ENCODE peak calls at places on chromosomes 11 and 22, in four cellular contexts. A is uterus, E is kidney epithelial cell, Z is mesendoderm. Q is an unnamed sample.

GRCh38 chr11:90148900-90149299 is 14.4 kb downstream of the NAALAD2 start:
- DNase-seq in A (no peak), E (no peak), Z (no peak), Q (no peak)

GRCh38 chr22:19691007-19691720 is 23.1 kb upstream of the SEPTIN5 start:
- DNase-seq in A (no peak), E (no peak), Z (no peak), Q (no peak)

GRCh38 chr11:95242990-95243590 is 12.1 kb upstream of the SESN3 start:
- DNase-seq in A (no peak), E (no peak), Z (no peak), Q (no peak)

GRCh38 chr11:43818220-43818619 is 62.4 kb upstream of the ALKBH3 start:
- DNase-seq in A (no peak), E (no peak), Z (no peak), Q (no peak)

GRCh38 chr22:48536691-48537591 is 1290.7 kb downstream of the BRD1 start:
- DNase-seq in A (no peak), E (no peak), Z (no peak), Q (no peak)

GRCh38 chr11:119405986-119406385 is 17.0 kb downstream of the THY1 start:
- DNase-seq in A (no peak), E (no peak), Z (no peak), Q (no peak)

GRCh38 chr11:11403763-11404725 is 51.0 kb upstream of the CSNK2A3 start:
- DNase-seq in A (peak), E (no peak), Z (peak), Q (peak)

GRCh38 chr11:31764766-31765165 is 46.4 kb downstream of the PAX6 start:
- DNase-seq in A (no peak), E (no peak), Z (no peak), Q (no peak)

GRCh38 chr22:30717331-30717921 is 22.8 kb downstream of the OSBP2 start:
- DNase-seq in A (no peak), E (peak), Z (no peak), Q (no peak)

GRCh38 chr11:44979536-44980399 is 29.1 kb upstream of the TP53I11 start:
- DNase-seq in A (no peak), E (peak), Z (peak), Q (no peak)

GRCh38 chr11:111455291-111456085 is 56.7 kb downstream of the BTG4 start:
- DNase-seq in A (no peak), E (no peak), Z (no peak), Q (no peak)

GRCh38 chr11:14875163-14875562 is 16.9 kb downstream of the CYP2R1 start:
- DNase-seq in A (no peak), E (no peak), Z (no peak), Q (no peak)

GRCh38 chr11:65354265-65355012 is at the start of gene TIGD3:
- DNase-seq in A (peak), E (peak), Z (peak), Q (peak)

GRCh38 chr11:65353900-65354264 is 669 bp upstream of the TIGD3 start:
- DNase-seq in A (no peak), E (no peak), Z (peak), Q (no peak)

GRCh38 chr11:65356394-65356972 is 1.9 kb downstream of the TIGD3 start:
- DNase-seq in A (no peak), E (no peak), Z (no peak), Q (no peak)

GRCh38 chr11:65355776-65356393 is 1.3 kb downstream of the TIGD3 start:
- DNase-seq in A (peak), E (no peak), Z (peak), Q (no peak)

DNA sequence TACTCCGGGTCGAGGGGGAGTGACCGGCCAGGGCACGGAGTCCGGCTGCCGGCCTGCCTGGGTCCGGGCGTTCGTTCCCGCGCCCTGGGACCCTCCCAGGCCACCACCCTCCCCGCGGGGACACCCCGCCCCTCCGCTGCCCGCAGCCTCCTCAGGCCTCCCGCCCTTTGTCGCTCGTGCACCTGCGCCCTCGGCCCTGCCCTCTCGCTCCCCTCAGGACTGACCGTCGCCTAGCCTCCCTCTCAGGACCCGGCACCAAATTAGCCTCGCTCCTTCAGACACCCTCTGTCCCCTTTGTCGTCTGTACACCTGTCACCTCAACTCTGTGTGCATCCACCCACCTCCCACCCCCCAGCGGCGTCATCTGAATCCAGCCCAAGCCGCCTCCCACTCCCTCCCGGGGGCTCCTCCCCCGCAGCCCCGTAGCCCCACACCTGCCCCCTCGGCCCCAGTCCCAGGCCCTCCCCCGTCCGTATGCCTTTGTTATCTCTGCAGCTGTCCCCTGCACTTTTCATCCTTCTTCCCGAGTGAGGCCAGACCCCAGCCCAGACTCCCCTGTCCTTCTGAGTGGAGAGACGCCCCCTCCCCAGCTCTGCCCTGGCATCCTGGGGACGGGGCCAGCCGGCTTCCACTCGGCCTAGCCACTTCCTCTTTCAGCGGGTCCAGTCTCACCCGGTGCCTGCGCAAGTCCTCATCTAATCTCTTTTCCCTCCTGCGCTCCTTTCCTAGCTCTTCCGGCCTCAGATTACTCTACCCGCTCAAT is 643 bp downstream of the TIGD3 start:
- DNase-seq in A (peak), E (no peak), Z (peak), Q (no peak)
- H3K4me3 ChIP-seq in A (peak), E (peak), Z (peak), Q (peak)

GRCh38 chr11:64357446-64357845 is 1.5 kb upstream of the RPS6KA4 start:
- DNase-seq in A (no peak), E (no peak), Z (no peak), Q (no peak)

GRCh38 chr11:64355078-64355940 is 3.7 kb upstream of the RPS6KA4 start:
- DNase-seq in A (peak), E (peak), Z (peak), Q (peak)

GRCh38 chr11:64357904-64358535 is 942 bp upstream of the RPS6KA4 start:
- DNase-seq in A (no peak), E (no peak), Z (no peak), Q (no peak)

GRCh38 chr11:64358536-64358906 is 441 bp upstream of the RPS6KA4 start:
- DNase-seq in A (no peak), E (no peak), Z (no peak), Q (no peak)

GRCh38 chr11:64356498-64357411 is 2.2 kb upstream of the RPS6KA4 start:
- DNase-seq in A (no peak), E (no peak), Z (peak), Q (no peak)
- H3K4me3 ChIP-seq in A (no peak), E (no peak), Z (no peak), Q (no peak)

DNA sequence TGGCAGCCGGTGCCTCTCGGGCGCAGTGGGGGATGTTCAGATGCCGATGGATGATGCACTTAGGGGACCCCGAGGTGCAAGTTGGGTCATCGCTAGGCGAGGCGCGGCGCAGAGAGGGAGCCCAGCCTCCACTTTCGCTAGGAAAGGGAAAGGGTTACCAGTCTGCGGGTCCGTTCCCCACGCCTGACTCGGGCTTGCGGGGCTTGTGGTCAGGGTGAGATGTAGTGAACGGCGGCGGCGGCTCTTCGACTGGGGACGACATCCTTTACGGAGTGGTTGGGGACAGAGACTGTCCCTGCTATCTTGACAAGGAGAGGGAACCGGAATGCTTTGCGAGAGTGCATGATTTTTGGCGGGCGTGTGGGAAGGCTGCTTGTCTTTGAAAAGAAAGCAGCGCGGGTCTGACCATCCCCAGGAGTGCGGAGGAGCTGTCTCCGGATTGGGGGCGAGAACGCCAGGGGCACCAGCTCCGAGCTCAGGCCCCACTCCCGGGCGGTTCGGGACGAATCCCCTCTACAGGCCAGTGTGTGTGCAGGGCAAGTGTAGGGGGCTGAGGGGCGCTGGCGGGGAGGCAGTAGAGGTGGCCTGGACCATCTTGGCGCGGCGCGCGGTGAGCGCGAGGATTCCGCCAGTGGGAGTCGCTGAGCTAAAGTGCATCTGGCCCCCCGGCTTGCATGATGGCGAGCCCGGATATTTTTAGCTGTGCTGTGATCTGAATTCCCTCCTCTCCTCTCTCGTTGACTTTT is 1.1 kb downstream of the FAT3 start:
- DNase-seq in A (no peak), E (no peak), Z (peak), Q (no peak)
- H3K4me3 ChIP-seq in A (peak), E (peak), Z (peak), Q (peak)

GRCh38 chr11:73186886-73187285 is 31.2 kb upstream of the P2RY2 start:
- DNase-seq in A (no peak), E (no peak), Z (no peak), Q (no peak)

GRCh38 chr11:73188301-73188700 is 29.8 kb upstream of the P2RY2 start:
- DNase-seq in A (no peak), E (no peak), Z (no peak), Q (no peak)

GRCh38 chr11:73189315-73189714 is 28.8 kb upstream of the P2RY2 start:
- DNase-seq in A (no peak), E (no peak), Z (no peak), Q (no peak)

GRCh38 chr11:73186294-73186850 is 31.7 kb upstream of the P2RY2 start:
- DNase-seq in A (no peak), E (no peak), Z (no peak), Q (no peak)

GRCh38 chr11:73187854-73188253 is 30.2 kb upstream of the P2RY2 start:
- DNase-seq in A (no peak), E (no peak), Z (peak), Q (no peak)
- H3K4me3 ChIP-seq in A (no peak), E (no peak), Z (no peak), Q (no peak)

DNA sequence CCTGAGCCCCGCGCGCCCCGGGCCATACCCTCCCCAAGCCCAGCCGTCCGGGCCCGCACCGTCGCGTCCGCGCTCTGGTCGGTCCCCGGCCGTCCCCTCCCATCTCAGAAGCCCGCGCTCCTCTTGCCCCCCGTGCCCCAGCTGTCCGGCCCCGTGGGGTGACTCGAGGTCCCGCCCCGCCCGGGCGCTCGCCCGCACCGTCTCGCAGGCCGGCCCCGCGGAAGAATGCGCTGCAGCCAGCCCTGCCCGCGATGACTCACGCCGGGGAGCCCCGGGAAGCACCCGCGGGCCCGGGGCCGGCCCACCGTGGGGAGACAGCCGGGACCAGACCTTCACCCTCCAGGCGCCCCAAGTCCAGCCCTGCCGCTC is 275 bp upstream of the PHLDA2 start:
- DNase-seq in A (no peak), E (no peak), Z (no peak), Q (no peak)
- H3K4me3 ChIP-seq in A (peak), E (peak), Z (no peak), Q (peak)

GRCh38 chr11:35619754-35620640 is 1.7 kb downstream of the FJX1 start:
- DNase-seq in A (no peak), E (no peak), Z (peak), Q (no peak)

GRCh38 chr11:35623708-35624168 is 5.5 kb downstream of the FJX1 start:
- DNase-seq in A (no peak), E (peak), Z (no peak), Q (peak)

GRCh38 chr11:35622070-35622469 is 3.8 kb downstream of the FJX1 start:
- DNase-seq in A (no peak), E (peak), Z (peak), Q (peak)

GRCh38 chr11:35619030-35619753 is 932 bp downstream of the FJX1 start:
- DNase-seq in A (peak), E (no peak), Z (peak), Q (no peak)

DNA sequence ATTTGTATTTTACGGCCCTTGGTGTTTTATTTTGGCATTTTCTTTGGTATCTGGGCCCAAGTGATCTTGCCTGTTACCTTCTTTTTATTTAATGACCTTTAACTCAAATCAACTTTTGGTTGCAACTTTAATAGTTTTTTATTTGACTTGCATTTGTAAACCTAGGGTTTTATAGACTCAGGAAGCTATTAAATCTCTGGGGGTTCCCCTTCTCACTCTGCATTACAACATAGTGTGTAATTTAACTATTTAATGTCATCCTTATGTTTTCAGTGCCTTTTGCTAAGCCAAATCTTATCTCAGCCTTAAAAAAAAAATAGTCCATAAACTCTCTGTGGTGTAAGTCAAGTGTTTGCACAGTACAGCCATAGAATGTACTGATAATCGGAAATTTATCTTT is 3.4 kb downstream of the FJX1 start:
- DNase-seq in A (no peak), E (no peak), Z (no peak), Q (no peak)
- H3K4me3 ChIP-seq in A (no peak), E (no peak), Z (no peak), Q (no peak)

DNA sequence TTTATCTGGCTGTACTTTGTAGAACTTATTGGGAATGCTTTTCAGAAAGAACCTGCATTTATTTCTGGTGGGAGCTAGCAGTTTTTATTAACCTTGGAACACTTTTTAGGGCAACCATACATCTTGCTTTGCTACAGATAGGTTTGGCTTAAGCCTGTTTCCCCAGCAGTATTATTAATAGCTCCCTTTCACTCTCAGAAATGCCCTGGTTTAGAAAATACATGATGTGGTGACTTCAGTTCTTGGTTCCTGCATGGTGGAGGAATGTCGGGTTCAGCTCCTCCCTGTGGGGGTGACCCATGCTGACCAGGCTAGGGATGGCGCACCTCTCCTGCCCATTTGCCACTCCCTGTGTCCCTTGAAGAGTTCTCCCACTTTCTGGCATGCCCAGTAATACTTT is 28.2 kb downstream of the ZBED4 start:
- DNase-seq in A (no peak), E (no peak), Z (no peak), Q (no peak)
- H3K4me3 ChIP-seq in A (no peak), E (no peak), Z (no peak), Q (no peak)

GRCh38 chr22:41936894-41937169 is 10.1 kb downstream of the CENPM start:
- DNase-seq in A (no peak), E (no peak), Z (no peak), Q (no peak)

GRCh38 chr22:41943661-41944209 is 3.2 kb downstream of the CENPM start:
- DNase-seq in A (no peak), E (no peak), Z (no peak), Q (no peak)

GRCh38 chr22:41940853-41941765 is 5.8 kb downstream of the CENPM start:
- DNase-seq in A (peak), E (no peak), Z (peak), Q (peak)

GRCh38 chr22:41935015-41935908 is 8.7 kb upstream of the TNFRSF13C start:
- DNase-seq in A (no peak), E (no peak), Z (no peak), Q (no peak)

DNA sequence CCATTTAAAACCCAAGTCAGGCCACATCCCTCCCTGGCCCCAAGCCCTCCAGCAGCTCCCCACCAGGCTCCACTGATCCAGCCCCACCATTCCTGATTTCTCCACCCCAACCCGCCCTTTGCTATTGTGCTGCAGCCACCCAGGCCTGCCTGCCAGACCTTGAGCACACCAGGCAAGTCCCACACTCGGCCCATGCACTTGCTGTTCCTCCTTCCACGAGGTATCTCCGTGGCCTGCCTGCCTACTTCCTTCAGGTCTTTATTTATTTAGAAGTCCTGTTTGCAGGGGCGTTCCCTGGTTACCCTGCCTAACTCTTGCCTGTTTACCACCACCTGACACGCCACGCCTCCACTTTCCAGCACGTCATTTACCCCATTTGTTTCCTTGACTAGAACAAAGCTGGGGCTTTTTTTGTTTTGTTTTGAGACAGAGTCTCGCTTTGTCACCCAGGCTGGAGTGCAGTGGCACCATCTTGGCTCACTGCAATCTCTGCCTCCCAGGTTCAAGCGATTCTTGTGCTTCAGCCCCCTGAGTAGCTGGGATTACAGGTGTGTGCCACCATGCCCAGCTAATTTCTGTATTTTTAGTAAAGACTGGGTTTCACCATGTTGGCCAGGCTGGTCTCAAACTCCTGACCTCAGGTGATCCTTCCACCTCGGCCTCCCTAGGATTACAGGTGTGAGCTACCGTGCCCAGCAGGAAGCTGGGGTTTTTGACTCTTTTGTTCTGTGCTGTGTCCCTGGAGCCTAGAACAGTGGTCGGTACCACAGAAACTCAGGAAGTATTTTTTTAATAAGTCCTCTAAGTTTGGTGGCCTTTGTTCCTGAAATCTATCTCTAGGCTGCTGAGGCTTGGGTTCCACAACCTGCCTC is 6.7 kb downstream of the CENPM start:
- DNase-seq in A (no peak), E (no peak), Z (no peak), Q (no peak)
- H3K4me3 ChIP-seq in A (no peak), E (no peak), Z (no peak), Q (no peak)

GRCh38 chr22:46093796-46094195 is 56.5 kb upstream of the PPARA start:
- DNase-seq in A (no peak), E (no peak), Z (no peak), Q (no peak)
- H3K4me3 ChIP-seq in A (no peak), E (no peak), Z (no peak), Q (no peak)